ENCODE peak calls at places on chromosome 12, in five cellular contexts. Y is mammary epithelial cell; Q is cardiac muscle cell; U is tibial artery; I is CD8-positive, alpha-beta memory T cell. W is an unnamed sample.

GRCh38 chr12:22866406-22866805 is 241.4 kb downstream of the ETNK1 start:
- DNase-seq in Y (no peak), Q (no peak), U (no peak), I (no peak), W (no peak)

GRCh38 chr12:75322464-75322863 is 7.7 kb downstream of the CAPS2 start:
- DNase-seq in Y (no peak), Q (no peak), U (no peak), I (no peak), W (no peak)

GRCh38 chr12:113432976-113433375 is 10.8 kb downstream of the SDSL start:
- DNase-seq in Y (no peak), Q (no peak), U (no peak), I (no peak), W (no peak)

GRCh38 chr12:98418357-98419075 is 96.9 kb upstream of the TMPO start:
- DNase-seq in Y (peak; percentile 90), Q (peak; percentile 62), U (peak; percentile 90), I (no peak), W (peak; percentile 78)

GRCh38 chr12:110330544-110330943 is 49.5 kb downstream of the ATP2A2 start:
- DNase-seq in Y (peak; percentile 30), Q (no peak), U (no peak), I (no peak), W (no peak)

GRCh38 chr12:119235352-119235751 is 56.6 kb downstream of the HSPB8 start:
- DNase-seq in Y (no peak), Q (peak; percentile 32), U (no peak), I (no peak), W (no peak)

GRCh38 chr12:109737631-109738030 is 24.0 kb downstream of the FAM222A start:
- DNase-seq in Y (no peak), Q (no peak), U (no peak), I (no peak), W (no peak)

GRCh38 chr12:72491399-72491798 is 219.2 kb downstream of the TRHDE start:
- DNase-seq in Y (no peak), Q (no peak), U (no peak), I (no peak), W (no peak)

GRCh38 chr12:122021822-122022392 is at the start of gene BCL7A:
- DNase-seq in Y (peak; percentile 81), Q (peak; percentile 82), U (peak; percentile 56), I (peak; percentile 57), W (peak; percentile 64)

GRCh38 chr12:122022393-122023338 is 982 bp downstream of the BCL7A start:
- DNase-seq in Y (no peak), Q (peak; percentile 66), U (no peak), I (peak; percentile 50), W (no peak)

GRCh38 chr12:122023339-122024131 is 1.9 kb downstream of the BCL7A start:
- DNase-seq in Y (peak; percentile 64), Q (peak; percentile 57), U (peak; percentile 77), I (peak; percentile 15), W (peak; percentile 72)

GRCh38 chr12:122026706-122027328 is 5.1 kb downstream of the BCL7A start:
- DNase-seq in Y (no peak), Q (no peak), U (no peak), I (peak; percentile 18), W (no peak)

GRCh38 chr12:122024132-122024785 is 2.6 kb downstream of the BCL7A start:
- DNase-seq in Y (peak; percentile 35), Q (no peak), U (no peak), I (no peak), W (no peak)
- H3K4me3 ChIP-seq in Y (peak overlapping the region; percentile 3), Q (no peak overlapping the region), U (peak overlapping the region; percentile 70), I (no peak overlapping the region), W (peak overlapping the region; percentile 67)

GRCh38 chr12:100904270-100904669 is 109.7 kb downstream of the ANO4 start:
- DNase-seq in Y (peak; percentile 46), Q (no peak), U (no peak), I (no peak), W (no peak)
- H3K27ac ChIP-seq in Y (no peak overlapping the region), Q (no peak overlapping the region), U (no peak overlapping the region), I (no peak overlapping the region), W (no peak overlapping the region)

DNA sequence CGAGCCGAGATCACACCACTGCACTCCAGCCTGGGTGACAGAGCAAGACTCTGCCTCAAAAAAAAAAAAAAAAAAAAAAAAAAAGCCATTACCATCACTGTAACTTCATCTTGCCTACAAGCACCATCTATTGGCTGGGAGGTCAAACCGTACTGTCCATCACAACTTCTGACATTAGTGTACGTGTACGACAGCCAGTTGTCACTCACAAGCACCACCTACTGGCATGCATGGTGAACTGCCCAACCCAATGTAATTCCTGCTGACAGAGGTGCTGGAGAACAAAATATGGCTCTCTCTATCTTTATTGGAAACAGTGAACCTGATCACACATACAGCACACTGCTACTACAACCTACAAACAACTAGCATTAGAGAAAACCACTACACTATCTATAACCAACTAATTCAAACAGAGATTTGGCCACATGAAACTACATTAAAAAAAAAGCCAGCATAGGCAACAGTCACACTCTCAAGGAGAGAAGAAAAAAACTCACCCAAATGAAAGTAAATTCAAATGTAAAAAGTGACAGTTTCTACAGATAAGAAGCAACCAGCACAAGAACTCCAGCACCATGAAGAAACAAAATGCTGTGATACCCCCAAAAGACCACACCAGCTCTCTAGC is 82.3 kb downstream of the PUS7L start:
- DNase-seq in Y (peak; percentile 12), Q (no peak), U (no peak), I (no peak), W (no peak)
- H3K4me1 ChIP-seq in Y (no peaks in the 10 kb centered on the region), Q (no peaks in the 10 kb centered on the region), U (no peaks in the 10 kb centered on the region), I (no peaks in the 10 kb centered on the region), W (no peaks in the 10 kb centered on the region)

DNA sequence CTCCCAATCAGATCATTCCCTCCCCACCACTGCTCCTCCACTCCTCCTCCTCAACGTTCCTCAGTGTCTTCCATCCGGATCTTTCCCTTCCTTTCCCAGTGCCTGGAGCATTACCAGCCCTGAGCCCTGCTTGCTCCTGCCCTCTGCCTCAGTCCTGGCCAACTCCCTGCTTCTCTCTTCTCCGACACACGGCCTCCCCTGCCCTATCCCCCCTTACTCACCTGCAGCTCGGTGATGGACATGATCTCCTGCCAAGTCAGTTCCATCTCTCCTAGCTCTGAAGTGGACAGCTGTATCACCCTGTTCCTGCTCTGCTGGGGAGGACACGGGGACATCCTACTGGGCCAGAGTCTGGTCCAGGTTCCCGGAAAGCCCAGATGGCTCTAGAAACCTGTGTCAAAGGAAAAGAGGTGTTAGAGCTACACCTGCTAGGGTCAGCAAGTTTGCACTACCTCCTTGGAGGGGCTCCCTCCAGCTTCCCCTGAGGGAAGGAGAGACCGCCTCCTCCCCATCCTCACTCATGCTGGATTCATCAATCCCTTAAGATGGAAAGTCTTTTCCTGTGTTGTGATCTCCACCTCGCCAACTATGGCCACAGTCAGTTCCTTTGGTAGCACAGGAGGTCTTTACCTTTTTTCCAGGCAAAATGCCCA is 5.8 kb downstream of the NFE2 start:
- DNase-seq in Y (no peak), Q (no peak), U (no peak), I (no peak), W (no peak)
- H3K4me3 ChIP-seq in Y (no peak overlapping the region), Q (no peak overlapping the region), U (no peak overlapping the region), I (no peak overlapping the region), W (no peak overlapping the region)

W was measured in heart right ventricle.